ENCODE peak calls at places on chromosome 1, in four cellular contexts. One of them, this sample, is unnamed.

GRCh38 chr1:235657747-235658526 is 8.4 kb upstream of the GNG4 start:
- DNase-seq in iris pigment epithelial cell: no peak
- DNase-seq in heart left ventricle: no peak
- DNase-seq in GM23248: no peak
- DNase-seq in this sample: no peak

GRCh38 chr1:10635385-10635896 is 160.7 kb downstream of the PEX14 start:
- DNase-seq in iris pigment epithelial cell: peak
- DNase-seq in heart left ventricle: no peak
- DNase-seq in GM23248: peak
- DNase-seq in this sample: no peak

GRCh38 chr1:147337040-147337439 is 94.6 kb downstream of the CHD1L start:
- DNase-seq in iris pigment epithelial cell: no peak
- DNase-seq in heart left ventricle: no peak
- DNase-seq in GM23248: peak
- DNase-seq in this sample: no peak

GRCh38 chr1:3910769-3911520 is 10.9 kb upstream of the C1orf174 start:
- DNase-seq in iris pigment epithelial cell: peak
- DNase-seq in heart left ventricle: peak
- DNase-seq in GM23248: peak
- DNase-seq in this sample: peak

GRCh38 chr1:205225901-205226765 is 1.6 kb upstream of the TMCC2 start:
- DNase-seq in iris pigment epithelial cell: no peak
- DNase-seq in heart left ventricle: no peak
- DNase-seq in GM23248: peak
- DNase-seq in this sample: no peak

GRCh38 chr1:169160845-169161511 is 54.5 kb downstream of the ATP1B1 start:
- DNase-seq in iris pigment epithelial cell: peak
- DNase-seq in heart left ventricle: no peak
- DNase-seq in GM23248: peak
- DNase-seq in this sample: no peak

GRCh38 chr1:65146908-65147423 is 1.0 kb upstream of the AK4 start:
- DNase-seq in iris pigment epithelial cell: no peak
- DNase-seq in heart left ventricle: no peak
- DNase-seq in GM23248: no peak
- DNase-seq in this sample: no peak

GRCh38 chr1:22717038-22717758 is 6.6 kb downstream of the EPHB2 start:
- DNase-seq in iris pigment epithelial cell: no peak
- DNase-seq in heart left ventricle: no peak
- DNase-seq in GM23248: no peak
- DNase-seq in this sample: no peak

GRCh38 chr1:62128765-62129164 is 65.9 kb upstream of the L1TD1 start:
- DNase-seq in iris pigment epithelial cell: no peak
- DNase-seq in heart left ventricle: no peak
- DNase-seq in GM23248: no peak
- DNase-seq in this sample: no peak

GRCh38 chr1:236904874-236905741 is 99.1 kb downstream of the MT1HL1 start:
- DNase-seq in iris pigment epithelial cell: peak
- DNase-seq in heart left ventricle: no peak
- DNase-seq in GM23248: peak
- DNase-seq in this sample: no peak

GRCh38 chr1:101022294-101022693 is 3.3 kb downstream of the DPH5 start:
- DNase-seq in iris pigment epithelial cell: peak
- DNase-seq in heart left ventricle: no peak
- DNase-seq in GM23248: peak
- DNase-seq in this sample: no peak

GRCh38 chr1:184497962-184498723 is 111.3 kb downstream of the C1orf21 start:
- DNase-seq in iris pigment epithelial cell: no peak
- DNase-seq in heart left ventricle: no peak
- DNase-seq in GM23248: peak
- DNase-seq in this sample: no peak

GRCh38 chr1:208235356-208235982 is 8.7 kb downstream of the PLXNA2 start:
- DNase-seq in iris pigment epithelial cell: peak
- DNase-seq in heart left ventricle: no peak
- DNase-seq in GM23248: no peak
- DNase-seq in this sample: no peak

This sample was measured in naive B cell.